ENCODE peak calls at places on chromosomes 5 and 9, in eight cellular contexts. A is IMR-90; X is colonic mucosa; F is SK-N-SH; P is heart right ventricle; N is A549; J is neural progenitor cell; Y is CD8-positive, alpha-beta memory T cell. M is an unnamed sample. For H3K4me1, the result is how much of the 10 kb centered on the place peaks cover.

GRCh38 chr9:19246891-19247290 is 16.4 kb downstream of the DENND4C start:
- DNase-seq in A (no peak), X (no peak), F (no peak), P (no peak), N (no peak), J (no peak), Y (no peak), M (no peak)

GRCh38 chr5:151906246-151906645 is 18.4 kb downstream of the GLRA1 start:
- DNase-seq in A (peak), X (no peak), F (no peak), P (no peak), N (no peak), J (no peak), Y (no peak), M (no peak)

GRCh38 chr9:133784731-133785561 is 46.8 kb upstream of the SARDH start:
- DNase-seq in A (no peak), X (no peak), F (no peak), P (no peak), N (no peak), J (no peak), Y (no peak), M (peak)

GRCh38 chr5:122312670-122312988 is 592 bp downstream of the SNCAIP start:
- DNase-seq in A (peak), X (peak), F (peak), P (no peak), N (no peak), J (peak), Y (no peak), M (peak)

GRCh38 chr9:91037511-91038482 is 236.2 kb downstream of the SYK start:
- DNase-seq in A (peak), X (peak), F (peak), P (no peak), N (peak), J (no peak), Y (no peak), M (peak)

GRCh38 chr9:126479515-126479914 is 134.2 kb upstream of the LMX1B start:
- DNase-seq in A (no peak), X (no peak), F (no peak), P (no peak), N (no peak), J (no peak), Y (no peak), M (peak)

GRCh38 chr9:127263664-127264063 is 910 bp upstream of the GARNL3 start:
- DNase-seq in A (peak), X (no peak), F (peak), P (no peak), N (no peak), J (no peak), Y (no peak), M (no peak)

GRCh38 chr5:125696762-125697161 is 726.4 kb upstream of the GRAMD2B start:
- DNase-seq in A (peak), X (no peak), F (peak), P (no peak), N (peak), J (no peak), Y (no peak), M (no peak)

GRCh38 chr5:91223886-91224285 is 159.2 kb downstream of the ARRDC3 start:
- DNase-seq in A (peak), X (no peak), F (no peak), P (no peak), N (no peak), J (no peak), Y (no peak), M (no peak)

GRCh38 chr9:33472171-33472920 is 1.4 kb downstream of the NOL6 start:
- DNase-seq in A (no peak), X (no peak), F (no peak), P (no peak), N (no peak), J (no peak), Y (no peak), M (peak)

GRCh38 chr5:56272765-56273164 is 39.6 kb upstream of the ANKRD55 start:
- DNase-seq in A (no peak), X (no peak), F (no peak), P (no peak), N (no peak), J (no peak), Y (no peak), M (no peak)

GRCh38 chr9:76034049-76034448 is 143.6 kb downstream of the PCSK5 start:
- DNase-seq in A (no peak), X (no peak), F (no peak), P (no peak), N (no peak), J (no peak), Y (no peak), M (no peak)

GRCh38 chr9:133429641-133430161 is 7.5 kb downstream of the ADAMTS13 start:
- DNase-seq in A (peak), X (peak), F (peak), P (peak), N (peak), J (peak), Y (no peak), M (no peak)

GRCh38 chr5:172095368-172095960 is 89.0 kb upstream of the FBXW11 start:
- DNase-seq in A (no peak), X (no peak), F (no peak), P (no peak), N (no peak), J (no peak), Y (no peak), M (no peak)

GRCh38 chr9:76269789-76270188 is 124.4 kb downstream of the RFK start:
- DNase-seq in A (peak), X (no peak), F (no peak), P (no peak), N (peak), J (no peak), Y (no peak), M (no peak)

GRCh38 chr9:20651926-20652325 is 29.6 kb upstream of the MLLT3 start:
- DNase-seq in A (no peak), X (no peak), F (no peak), P (no peak), N (no peak), J (no peak), Y (no peak), M (no peak)

GRCh38 chr9:134620751-134621557 is 20.6 kb upstream of the COL5A1 start:
- DNase-seq in A (no peak), X (no peak), F (no peak), P (no peak), N (no peak), J (no peak), Y (no peak), M (peak)

GRCh38 chr9:35820076-35820475 is 5.2 kb upstream of the HINT2 start:
- DNase-seq in A (peak), X (no peak), F (no peak), P (no peak), N (no peak), J (no peak), Y (no peak), M (no peak)

GRCh38 chr9:20513126-20513913 is 109.0 kb downstream of the MLLT3 start:
- DNase-seq in A (peak), X (peak), F (no peak), P (no peak), N (peak), J (no peak), Y (no peak), M (peak)

GRCh38 chr9:131606896-131607567 is 61.7 kb downstream of the PRRT1B start:
- DNase-seq in A (no peak), X (no peak), F (no peak), P (no peak), N (peak), J (no peak), Y (no peak), M (no peak)

GRCh38 chr5:61055434-61056006 is 106.7 kb downstream of the SMIM15 start:
- DNase-seq in A (peak), X (no peak), F (peak), P (no peak), N (peak), J (peak), Y (peak), M (no peak)

GRCh38 chr9:3969846-3970245 is 330.0 kb downstream of the GLIS3 start:
- DNase-seq in A (no peak), X (no peak), F (no peak), P (no peak), N (no peak), J (no peak), Y (no peak), M (no peak)

GRCh38 chr9:112366591-112366990 is 13.3 kb upstream of the HSDL2 start:
- DNase-seq in A (no peak), X (no peak), F (no peak), P (no peak), N (no peak), J (no peak), Y (no peak), M (no peak)

GRCh38 chr9:112367465-112367864 is 12.4 kb upstream of the HSDL2 start:
- DNase-seq in A (no peak), X (no peak), F (no peak), P (no peak), N (no peak), J (no peak), Y (no peak), M (no peak)

GRCh38 chr9:112360047-112360804 is 19.7 kb upstream of the HSDL2 start:
- DNase-seq in A (peak), X (no peak), F (no peak), P (no peak), N (no peak), J (no peak), Y (no peak), M (no peak)

DNA sequence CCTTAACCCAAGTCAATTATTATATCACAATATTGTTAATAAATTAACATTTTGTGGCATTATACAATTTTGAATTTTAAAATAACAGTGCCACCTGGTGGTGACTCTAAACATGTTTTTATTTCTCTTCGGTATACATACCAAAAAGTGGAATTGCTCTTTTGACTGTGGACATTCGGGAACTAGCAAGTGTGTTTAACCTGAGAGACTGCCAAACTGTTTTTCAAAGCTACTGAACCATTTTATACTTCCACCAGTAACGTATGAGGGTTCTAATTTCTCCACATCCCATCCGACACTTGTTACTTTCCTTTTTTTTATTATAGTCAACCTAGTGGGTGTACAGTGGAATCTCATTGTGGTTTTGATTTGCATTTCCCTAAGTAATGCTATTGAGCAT is 18.3 kb upstream of the HSDL2 start:
- DNase-seq in A (peak), X (no peak), F (peak), P (no peak), N (peak), J (peak), Y (peak), M (no peak)
- H3K4me3 ChIP-seq in A (no peak), X (no peak), F (no peak), P (no peak), N (no peak), J (no peak), Y (no peak), M (no peak)

GRCh38 chr5:113161806-113162205 is 185.2 kb downstream of the DCP2 start:
- DNase-seq in A (no peak), X (no peak), F (no peak), P (peak), N (no peak), J (peak), Y (no peak), M (no peak)

GRCh38 chr5:113163328-113163727 is 186.7 kb downstream of the DCP2 start:
- DNase-seq in A (peak), X (no peak), F (no peak), P (no peak), N (no peak), J (no peak), Y (no peak), M (no peak)

GRCh38 chr5:113164016-113164415 is 187.4 kb downstream of the DCP2 start:
- DNase-seq in A (no peak), X (no peak), F (no peak), P (no peak), N (no peak), J (no peak), Y (no peak), M (no peak)

GRCh38 chr5:113162208-113162607 is 185.6 kb downstream of the DCP2 start:
- DNase-seq in A (no peak), X (no peak), F (no peak), P (no peak), N (no peak), J (no peak), Y (no peak), M (no peak)

DNA sequence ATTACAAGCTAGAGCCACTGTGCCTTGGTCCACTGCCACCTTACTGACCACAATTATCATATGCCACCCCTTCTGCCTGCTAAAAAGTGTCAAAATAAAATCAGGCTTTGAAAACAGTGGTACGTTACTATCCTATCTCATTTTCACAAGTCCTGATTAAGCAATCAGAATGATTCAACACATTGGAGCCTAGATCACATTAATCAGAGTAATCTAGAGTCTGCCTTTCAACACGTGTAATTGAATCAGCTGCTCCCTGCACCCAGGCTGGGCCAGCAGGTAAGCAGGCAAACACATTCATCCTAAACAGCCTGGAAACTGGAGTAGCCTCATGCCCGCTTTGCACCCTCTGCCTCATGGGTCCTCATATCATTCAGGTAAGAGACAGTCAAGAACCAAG is 186.2 kb downstream of the DCP2 start:
- DNase-seq in A (peak), X (no peak), F (no peak), P (no peak), N (no peak), J (no peak), Y (no peak), M (no peak)
- H3K4me1 ChIP-seq in A (under half), X (under half), F (under half), P (half or more), N (under half), J (under half), Y (under half), M (under half)

GRCh38 chr9:110255064-110255416 is 1.3 kb downstream of the TXN start:
- DNase-seq in A (no peak), X (peak), F (peak), P (no peak), N (no peak), J (peak), Y (peak), M (peak)
- H3K27ac ChIP-seq in A (peak), X (peak), F (peak), P (peak), N (peak), J (no peak), Y (peak), M (peak)

DNA sequence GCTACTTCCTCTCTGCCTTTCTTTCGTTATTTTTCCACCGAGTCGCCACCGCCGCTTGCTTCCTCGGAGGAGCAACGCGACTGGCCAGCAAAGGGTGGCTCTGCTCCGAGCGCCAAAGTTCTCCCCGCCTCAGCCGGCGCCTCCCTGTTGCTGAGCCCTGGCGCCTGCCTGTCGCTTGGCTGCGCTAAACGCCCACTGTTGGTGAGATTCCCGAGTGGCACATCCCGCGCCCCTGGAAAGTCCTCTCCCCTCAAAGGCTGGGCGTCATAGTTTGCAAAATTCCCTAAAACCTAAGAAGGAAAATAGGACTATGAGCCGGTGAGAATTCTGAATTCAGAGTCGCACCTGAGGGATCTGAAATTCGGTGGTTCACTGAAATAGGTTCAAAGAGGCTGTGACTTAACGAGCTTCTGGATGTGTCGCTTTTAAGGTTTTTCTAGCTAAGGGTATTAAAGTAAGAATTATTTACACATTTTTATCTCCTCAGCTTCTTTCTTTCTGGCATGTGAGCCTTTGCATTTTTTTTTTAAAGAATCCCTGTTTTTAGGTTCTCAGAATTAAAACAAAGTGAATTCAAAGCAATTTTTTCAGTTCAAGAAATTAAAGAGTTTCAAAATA is at the start of gene GRIN3A:
- DNase-seq in A (no peak), X (peak), F (peak), P (peak), N (peak), J (peak), Y (no peak), M (peak)
- H3K4me3 ChIP-seq in A (no peak), X (peak), F (no peak), P (peak), N (peak), J (peak), Y (no peak), M (peak)

GRCh38 chr9:14214065-14214684 is 99.8 kb downstream of the NFIB start:
- DNase-seq in A (no peak), X (no peak), F (no peak), P (no peak), N (no peak), J (no peak), Y (no peak), M (no peak)
- H3K4me1 ChIP-seq in A (under half), X (under half), F (under half), P (half or more), N (half or more), J (under half), Y (under half), M (under half)

GRCh38 chr9:129639756-129640085 is 2.2 kb downstream of the ASB6 start:
- DNase-seq in A (no peak), X (no peak), F (no peak), P (no peak), N (no peak), J (no peak), Y (no peak), M (no peak)

GRCh38 chr9:129640871-129641750 is 840 bp downstream of the ASB6 start:
- DNase-seq in A (no peak), X (no peak), F (no peak), P (no peak), N (no peak), J (no peak), Y (no peak), M (peak)

GRCh38 chr9:129640086-129640870 is 1.7 kb downstream of the ASB6 start:
- DNase-seq in A (peak), X (no peak), F (peak), P (no peak), N (no peak), J (no peak), Y (no peak), M (peak)

GRCh38 chr9:129643706-129644105 is 1.8 kb upstream of the ASB6 start:
- DNase-seq in A (no peak), X (no peak), F (no peak), P (no peak), N (no peak), J (no peak), Y (no peak), M (no peak)

GRCh38 chr9:129641751-129642585 is at the start of gene ASB6:
- DNase-seq in A (peak), X (peak), F (peak), P (peak), N (peak), J (peak), Y (peak), M (peak)
- H3K27ac ChIP-seq in A (peak), X (peak), F (peak), P (peak), N (peak), J (no peak), Y (peak), M (peak)

GRCh38 chr5:141431286-141431685 is 979 bp downstream of the PCDHGA12 start:
- DNase-seq in A (no peak), X (no peak), F (no peak), P (no peak), N (no peak), J (no peak), Y (no peak), M (no peak)
- H3K4me3 ChIP-seq in A (peak), X (no peak), F (no peak), P (peak), N (no peak), J (no peak), Y (no peak), M (peak)

GRCh38 chr9:121292801-121293241 is 24.9 kb downstream of the GSN start:
- DNase-seq in A (no peak), X (no peak), F (no peak), P (no peak), N (no peak), J (no peak), Y (no peak), M (no peak)

GRCh38 chr9:121294866-121295661 is 27.1 kb downstream of the GSN start:
- DNase-seq in A (no peak), X (peak), F (no peak), P (peak), N (no peak), J (no peak), Y (no peak), M (peak)

GRCh38 chr9:121295662-121296191 is 27.8 kb downstream of the GSN start:
- DNase-seq in A (no peak), X (no peak), F (no peak), P (no peak), N (no peak), J (no peak), Y (no peak), M (no peak)

GRCh38 chr9:121296213-121297127 is 28.5 kb downstream of the GSN start:
- DNase-seq in A (no peak), X (no peak), F (no peak), P (no peak), N (no peak), J (no peak), Y (no peak), M (no peak)

DNA sequence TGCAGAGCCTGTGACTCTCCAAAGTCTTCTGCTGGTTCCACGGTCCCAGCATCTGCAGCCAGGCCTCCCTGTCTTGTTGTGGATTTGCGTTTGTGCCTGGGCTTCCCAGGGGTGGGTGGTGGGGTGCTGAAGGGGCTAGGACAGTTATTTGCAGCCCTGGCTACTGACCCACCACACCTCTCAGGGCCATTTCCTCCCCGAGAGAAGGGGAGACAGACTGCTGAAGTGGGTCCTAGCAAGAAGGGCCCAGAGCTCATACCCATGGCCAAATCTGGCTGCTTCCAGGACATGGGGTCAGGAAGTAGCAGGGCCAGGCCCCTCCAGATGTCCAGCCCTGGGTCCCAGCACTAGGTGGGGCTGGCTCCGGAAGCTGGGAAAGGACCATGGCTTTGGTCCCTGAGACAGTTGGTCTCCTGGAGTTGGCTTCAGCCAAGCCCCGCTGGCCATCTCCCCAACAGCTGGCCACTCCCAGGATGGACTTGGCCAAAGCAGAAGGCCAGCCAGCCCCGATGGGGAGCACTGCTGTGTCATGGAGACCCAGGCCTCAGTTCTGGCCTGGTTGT is 26.3 kb downstream of the GSN start:
- DNase-seq in A (no peak), X (no peak), F (no peak), P (peak), N (no peak), J (no peak), Y (no peak), M (peak)
- H3K4me1 ChIP-seq in A (under half), X (under half), F (under half), P (half or more), N (under half), J (under half), Y (under half), M (under half)

GRCh38 chr5:7348168-7348802 is 47.7 kb upstream of the ADCY2 start:
- DNase-seq in A (no peak), X (no peak), F (no peak), P (no peak), N (no peak), J (peak), Y (no peak), M (no peak)
- H3K27ac ChIP-seq in A (no peak), X (no peak), F (no peak), P (no peak), N (no peak), J (peak), Y (no peak), M (no peak)

M was measured in kidney.